ENCODE peak calls at places on chromosome 2, in ten cellular contexts. N is ovary, Y is cardiac muscle cell, R is mucosa of descending colon, Z is neural progenitor cell, D is transverse colon, U is astrocyte of the cerebellum, A is colonic mucosa, C is heart left ventricle, X is GM06990. I is an unnamed sample.

GRCh38 chr2:434625-435024 is 146.7 kb upstream of the ALKAL2 start:
- DNase-seq in R (no peak), N (no peak), U (no peak), X (no peak), C (no peak), Z (no peak), D (no peak), A (no peak), Y (no peak), I (no peak)

GRCh38 chr2:43207553-43208300 is 18.7 kb downstream of the ZFP36L2 start:
- DNase-seq in Z (no peak), D (peak; percentile 36), X (no peak), C (peak; percentile 33), N (no peak), Y (no peak), U (no peak), R (no peak), A (peak; percentile 21), I (no peak)

GRCh38 chr2:18047114-18047695 is 168.7 kb downstream of the KCNS3 start:
- DNase-seq in D (no peak), C (no peak), X (no peak), Y (no peak), Z (no peak), R (no peak), N (no peak), U (no peak), A (no peak), I (peak; percentile 47)

GRCh38 chr2:67645280-67646255 is 248.4 kb downstream of the ETAA1 start:
- DNase-seq in R (no peak), N (no peak), Y (no peak), D (no peak), U (no peak), C (no peak), X (no peak), Z (no peak), A (no peak), I (peak; percentile 33)

GRCh38 chr2:146037334-146037870 is 1517.5 kb upstream of the ZEB2 start:
- DNase-seq in D (no peak), C (no peak), X (no peak), U (peak; percentile 9), N (no peak), A (no peak), R (no peak), Z (no peak), Y (no peak), I (peak; percentile 2)

GRCh38 chr2:38653380-38653714 is 12.6 kb upstream of the GALM start:
- DNase-seq in Z (no peak), R (no peak), C (no peak), Y (no peak), X (no peak), U (no peak), A (no peak), N (no peak), D (no peak), I (no peak)

GRCh38 chr2:237322564-237322963 is 91.4 kb downstream of the COL6A3 start:
- DNase-seq in Z (peak; percentile 13), N (no peak), D (no peak), C (no peak), U (no peak), X (no peak), Y (no peak), R (no peak), A (no peak), I (no peak)

GRCh38 chr2:32874931-32875330 is 71.8 kb upstream of the LTBP1 start:
- DNase-seq in U (peak; percentile 48), R (no peak), N (no peak), Z (no peak), C (no peak), X (no peak), A (no peak), D (no peak), Y (peak; percentile 14), I (peak; percentile 49)

GRCh38 chr2:183093857-183094657 is 15.5 kb downstream of the DUSP19 start:
- DNase-seq in R (no peak), Z (no peak), D (no peak), N (no peak), A (no peak), U (no peak), Y (peak; percentile 63), C (no peak), X (peak; percentile 45), I (peak; percentile 61)
- TF ChIP-seq CTCF in R (no peak), Z (no peak), D (no peak), N (no peak), A (no peak), U (no peak), Y (no peak), C (no peak), X (peak; percentile 19), I (peak; percentile 21)

DNA sequence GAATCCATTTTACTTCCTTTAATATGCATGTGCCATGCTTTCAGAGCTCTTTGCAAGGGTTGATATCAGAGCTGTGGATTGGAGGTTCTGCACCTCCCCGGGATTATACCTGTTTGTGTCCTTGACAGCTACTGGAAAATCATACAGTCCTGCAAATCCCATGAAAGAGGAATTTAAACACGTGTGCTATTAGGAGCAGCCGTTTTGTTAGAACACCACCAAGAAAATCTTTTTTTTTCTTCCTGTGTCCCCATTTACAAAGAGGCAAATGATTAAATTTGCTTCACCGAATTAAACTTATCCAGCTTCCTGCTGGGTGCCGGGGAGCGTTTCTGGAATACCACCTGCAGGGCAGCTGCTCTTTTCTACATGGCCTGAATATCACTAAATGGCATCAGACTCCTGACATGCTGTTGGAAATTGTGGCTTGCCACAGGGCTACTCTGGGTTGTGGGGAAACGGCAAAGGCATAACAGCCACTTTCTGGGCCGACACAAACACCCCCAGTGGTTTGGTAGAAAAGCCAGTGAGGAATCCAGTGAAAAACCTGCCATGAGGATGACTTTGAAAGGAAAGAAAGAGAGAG is 23.4 kb upstream of the SOX11 start:
- DNase-seq in C (no peak), D (no peak), A (no peak), R (no peak), N (no peak), X (no peak), U (no peak), Y (no peak), Z (no peak), I (no peak)
- H3K4me3 ChIP-seq in C (no peak overlapping the region), D (no peak overlapping the region), A (no peak overlapping the region), R (no peak overlapping the region), N (no peak overlapping the region), X (no peak overlapping the region), U (no peak overlapping the region), Y (no peak overlapping the region), Z (no peak overlapping the region), I (no peak overlapping the region)

GRCh38 chr2:138293045-138293444 is 208.5 kb upstream of the SPOPL start:
- DNase-seq in N (no peak), C (no peak), A (no peak), Y (no peak), D (no peak), U (no peak), X (no peak), R (no peak), Z (no peak), I (no peak)

GRCh38 chr2:138294451-138294850 is 207.1 kb upstream of the SPOPL start:
- DNase-seq in N (no peak), A (no peak), R (no peak), Z (no peak), C (no peak), Y (no peak), X (no peak), U (no peak), D (no peak), I (no peak)

GRCh38 chr2:138296365-138296764 is 205.2 kb upstream of the SPOPL start:
- DNase-seq in A (no peak), D (no peak), C (no peak), X (no peak), U (no peak), R (no peak), Y (no peak), N (no peak), Z (no peak), I (no peak)

GRCh38 chr2:138291805-138292204 is 209.8 kb upstream of the SPOPL start:
- DNase-seq in Y (no peak), R (no peak), U (no peak), N (no peak), Z (no peak), X (no peak), D (no peak), C (no peak), A (no peak), I (no peak)

DNA sequence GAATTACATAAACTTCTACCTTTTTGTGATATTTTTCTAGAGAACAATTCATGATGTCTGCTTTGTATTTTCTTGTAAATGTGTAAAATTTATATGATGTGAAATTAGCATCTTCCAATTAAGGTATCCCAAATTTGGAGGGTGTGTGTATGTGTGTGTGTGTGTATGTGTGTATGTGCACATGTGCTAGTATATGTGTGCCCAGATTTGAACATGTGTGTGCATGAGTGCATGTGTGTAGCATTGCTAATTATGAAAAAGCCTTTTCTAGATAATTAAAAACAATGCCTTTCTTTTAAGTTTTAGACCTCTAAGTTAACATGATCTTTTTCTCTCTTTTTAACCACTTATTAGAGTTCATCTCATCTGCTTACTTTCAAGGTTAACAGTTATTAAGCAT is 208.0 kb upstream of the SPOPL start:
- DNase-seq in N (no peak), Z (no peak), Y (no peak), A (no peak), U (no peak), C (no peak), X (no peak), D (no peak), R (no peak), I (no peak)
- TF ChIP-seq CTCF in N (no peak), Z (no peak), Y (no peak), A (no peak), U (no peak), C (no peak), X (no peak), D (no peak), R (no peak), I (no peak)

GRCh38 chr2:118046628-118047210 is 32.8 kb upstream of the CCDC93 start:
- DNase-seq in A (no peak), N (no peak), D (no peak), C (no peak), X (no peak), Z (peak; percentile 43), R (no peak), U (peak; percentile 24), Y (peak; percentile 68), I (peak; percentile 55)
- H3K4me3 ChIP-seq in A (no peak overlapping the region), N (no peak overlapping the region), D (no peak overlapping the region), C (no peak overlapping the region), X (no peak overlapping the region), Z (no peak overlapping the region), R (no peak overlapping the region), U (no peak overlapping the region), Y (no peak overlapping the region), I (no peak overlapping the region)